ENCODE peak calls at places on chromosomes 7 and 10, in five cellular contexts. One of them, this sample, is unnamed.

GRCh38 chr10:55631071-55631654 is 729.9 kb downstream of the ZWINT start:
- DNase-seq in PC-3: peak; percentile 86
- DNase-seq in mammary epithelial cell: peak; percentile 27
- DNase-seq in uterus: peak; percentile 18
- DNase-seq in heart right ventricle: peak; percentile 32
- DNase-seq in this sample: peak; percentile 25

GRCh38 chr10:88256013-88256680 is 327.0 kb downstream of the RNLS start:
- DNase-seq in uterus: peak; percentile 72
- DNase-seq in heart right ventricle: peak; percentile 85
- DNase-seq in PC-3: no peak
- DNase-seq in mammary epithelial cell: no peak
- DNase-seq in this sample: no peak

GRCh38 chr10:48536226-48536500 is 68.7 kb downstream of the ARHGAP22 start:
- DNase-seq in uterus: no peak
- DNase-seq in mammary epithelial cell: no peak
- DNase-seq in heart right ventricle: no peak
- DNase-seq in PC-3: no peak
- DNase-seq in this sample: no peak

GRCh38 chr7:102044641-102044983 is 227.2 kb downstream of the CUX1 start:
- DNase-seq in mammary epithelial cell: no peak
- DNase-seq in uterus: no peak
- DNase-seq in PC-3: no peak
- DNase-seq in heart right ventricle: no peak
- DNase-seq in this sample: no peak

GRCh38 chr10:14074062-14074884 is 256.5 kb downstream of the FRMD4A start:
- DNase-seq in heart right ventricle: peak; percentile 85
- DNase-seq in PC-3: peak; percentile 95
- DNase-seq in uterus: peak; percentile 78
- DNase-seq in mammary epithelial cell: peak; percentile 97
- DNase-seq in this sample: peak; percentile 94

GRCh38 chr10:23157691-23158369 is 34.3 kb upstream of the PTF1A start:
- DNase-seq in PC-3: peak; percentile 39
- DNase-seq in mammary epithelial cell: peak; percentile 33
- DNase-seq in heart right ventricle: no peak
- DNase-seq in uterus: no peak
- DNase-seq in this sample: peak; percentile 38

GRCh38 chr10:24439935-24440334 is 231.0 kb downstream of the KIAA1217 start:
- DNase-seq in PC-3: no peak
- DNase-seq in uterus: no peak
- DNase-seq in mammary epithelial cell: no peak
- DNase-seq in heart right ventricle: no peak
- DNase-seq in this sample: no peak

GRCh38 chr7:17099083-17099973 is 199.1 kb upstream of the AHR start:
- DNase-seq in heart right ventricle: no peak
- DNase-seq in mammary epithelial cell: peak; percentile 96
- DNase-seq in uterus: no peak
- DNase-seq in PC-3: peak; percentile 96
- DNase-seq in this sample: peak; percentile 91

GRCh38 chr7:71746004-71746403 is 614.1 kb downstream of the GALNT17 start:
- DNase-seq in heart right ventricle: no peak
- DNase-seq in PC-3: no peak
- DNase-seq in uterus: no peak
- DNase-seq in mammary epithelial cell: no peak
- DNase-seq in this sample: no peak

GRCh38 chr10:96935148-96935547 is 103.0 kb downstream of the LCOR start:
- DNase-seq in mammary epithelial cell: no peak
- DNase-seq in heart right ventricle: no peak
- DNase-seq in PC-3: no peak
- DNase-seq in uterus: no peak
- DNase-seq in this sample: no peak

GRCh38 chr7:20304366-20304765 is 26.3 kb upstream of the ITGB8 start:
- DNase-seq in uterus: no peak
- DNase-seq in mammary epithelial cell: no peak
- DNase-seq in heart right ventricle: no peak
- DNase-seq in PC-3: peak; percentile 56
- DNase-seq in this sample: no peak

GRCh38 chr10:5644930-5645329 is 21.5 kb downstream of the ASB13 start:
- DNase-seq in PC-3: no peak
- DNase-seq in mammary epithelial cell: no peak
- DNase-seq in uterus: no peak
- DNase-seq in heart right ventricle: no peak
- DNase-seq in this sample: no peak

GRCh38 chr10:110495731-110496552 is 1.8 kb upstream of the DUSP5 start:
- DNase-seq in mammary epithelial cell: peak; percentile 84
- DNase-seq in PC-3: peak; percentile 72
- DNase-seq in uterus: peak; percentile 49
- DNase-seq in heart right ventricle: peak; percentile 45
- DNase-seq in this sample: peak; percentile 80

GRCh38 chr7:153090209-153090608 is 330.7 kb downstream of the ACTR3B start:
- DNase-seq in PC-3: no peak
- DNase-seq in uterus: no peak
- DNase-seq in mammary epithelial cell: no peak
- DNase-seq in heart right ventricle: no peak
- DNase-seq in this sample: no peak

GRCh38 chr7:112929411-112929810 is 139.2 kb upstream of the TMEM168 start:
- DNase-seq in uterus: no peak
- DNase-seq in mammary epithelial cell: no peak
- DNase-seq in PC-3: no peak
- DNase-seq in heart right ventricle: no peak
- DNase-seq in this sample: no peak

GRCh38 chr10:115514895-115515294 is 421.7 kb downstream of the ATRNL1 start:
- DNase-seq in mammary epithelial cell: no peak
- DNase-seq in heart right ventricle: no peak
- DNase-seq in uterus: no peak
- DNase-seq in PC-3: no peak
- DNase-seq in this sample: no peak

GRCh38 chr7:117186631-117187030 is 136.2 kb downstream of the WNT2 start:
- DNase-seq in heart right ventricle: no peak
- DNase-seq in uterus: no peak
- DNase-seq in mammary epithelial cell: no peak
- DNase-seq in PC-3: no peak
- DNase-seq in this sample: no peak

GRCh38 chr10:21473541-21473940 is 51.9 kb downstream of the SKIDA1 start:
- DNase-seq in uterus: no peak
- DNase-seq in PC-3: no peak
- DNase-seq in mammary epithelial cell: no peak
- DNase-seq in heart right ventricle: no peak
- DNase-seq in this sample: no peak

GRCh38 chr7:333399-333776 is 43.4 kb downstream of the FOXL3 start:
- DNase-seq in mammary epithelial cell: peak; percentile 21
- DNase-seq in heart right ventricle: peak; percentile 81
- DNase-seq in uterus: peak; percentile 32
- DNase-seq in PC-3: peak; percentile 65
- DNase-seq in this sample: peak; percentile 59

GRCh38 chr7:111711426-111712065 is 149.3 kb upstream of the IMMP2L start:
- DNase-seq in heart right ventricle: no peak
- DNase-seq in uterus: no peak
- DNase-seq in mammary epithelial cell: peak; percentile 41
- DNase-seq in PC-3: peak; percentile 38
- DNase-seq in this sample: no peak

GRCh38 chr10:70212277-70212676 is 21.0 kb downstream of the PPA1 start:
- DNase-seq in PC-3: no peak
- DNase-seq in uterus: no peak
- DNase-seq in heart right ventricle: no peak
- DNase-seq in mammary epithelial cell: no peak
- DNase-seq in this sample: no peak
- H3K27ac ChIP-seq in PC-3: no peak overlapping the region
- H3K27ac ChIP-seq in uterus: no peak overlapping the region
- H3K27ac ChIP-seq in heart right ventricle: no peak overlapping the region
- H3K27ac ChIP-seq in mammary epithelial cell: no peak overlapping the region
- H3K27ac ChIP-seq in this sample: no peak overlapping the region

DNA sequence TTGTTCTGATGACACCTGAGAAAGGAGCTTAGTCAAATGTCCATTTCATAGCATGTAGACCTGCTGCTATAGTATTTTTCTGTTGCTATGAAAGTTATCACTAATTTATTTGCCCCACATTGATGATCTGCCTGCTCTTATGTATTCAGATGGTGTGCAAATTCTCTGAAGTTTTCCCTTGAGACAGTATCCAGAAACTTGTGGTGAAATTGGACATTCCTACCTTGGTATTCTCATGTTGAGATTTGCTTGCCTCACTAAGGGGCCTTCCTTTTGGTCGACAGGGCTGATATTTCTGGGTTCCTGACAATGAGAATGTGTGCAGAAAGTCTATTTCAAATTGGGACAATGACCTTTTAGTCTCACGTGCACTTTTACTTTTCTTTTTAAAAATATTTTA is 253.2 kb upstream of the FZD8 start:
- DNase-seq in uterus: no peak
- DNase-seq in PC-3: no peak
- DNase-seq in heart right ventricle: no peak
- DNase-seq in mammary epithelial cell: peak; percentile 65
- DNase-seq in this sample: no peak
- H3K27ac ChIP-seq in uterus: no peak overlapping the region
- H3K27ac ChIP-seq in PC-3: no peak overlapping the region
- H3K27ac ChIP-seq in heart right ventricle: no peak overlapping the region
- H3K27ac ChIP-seq in mammary epithelial cell: peak overlapping the region; percentile 68
- H3K27ac ChIP-seq in this sample: no peak overlapping the region

GRCh38 chr10:1600861-1601260 is 136.5 kb downstream of the ADARB2 start:
- DNase-seq in heart right ventricle: no peak
- DNase-seq in uterus: no peak
- DNase-seq in mammary epithelial cell: peak; percentile 81
- DNase-seq in PC-3: no peak
- DNase-seq in this sample: peak; percentile 84
- H3K27ac ChIP-seq in heart right ventricle: no peak overlapping the region
- H3K27ac ChIP-seq in uterus: no peak overlapping the region
- H3K27ac ChIP-seq in mammary epithelial cell: no peak overlapping the region
- H3K27ac ChIP-seq in PC-3: no peak overlapping the region
- H3K27ac ChIP-seq in this sample: peak overlapping the region; percentile 89

GRCh38 chr10:34555653-34556052 is 259.4 kb downstream of the PARD3 start:
- DNase-seq in PC-3: no peak
- DNase-seq in uterus: no peak
- DNase-seq in mammary epithelial cell: peak; percentile 21
- DNase-seq in heart right ventricle: no peak
- DNase-seq in this sample: no peak
- H3K27ac ChIP-seq in PC-3: no peak overlapping the region
- H3K27ac ChIP-seq in uterus: no peak overlapping the region
- H3K27ac ChIP-seq in mammary epithelial cell: peak overlapping the region; percentile 70
- H3K27ac ChIP-seq in heart right ventricle: no peak overlapping the region
- H3K27ac ChIP-seq in this sample: no peak overlapping the region

GRCh38 chr7:127591591-127591990 is 1.9 kb upstream of the FSCN3 start:
- DNase-seq in heart right ventricle: no peak
- DNase-seq in uterus: no peak
- DNase-seq in mammary epithelial cell: no peak
- DNase-seq in PC-3: no peak
- DNase-seq in this sample: no peak

GRCh38 chr7:127591189-127591588 is 2.3 kb upstream of the FSCN3 start:
- DNase-seq in heart right ventricle: no peak
- DNase-seq in mammary epithelial cell: no peak
- DNase-seq in PC-3: no peak
- DNase-seq in uterus: no peak
- DNase-seq in this sample: no peak

GRCh38 chr7:127594490-127594889 is 954 bp downstream of the FSCN3 start:
- DNase-seq in mammary epithelial cell: no peak
- DNase-seq in heart right ventricle: no peak
- DNase-seq in uterus: no peak
- DNase-seq in PC-3: no peak
- DNase-seq in this sample: no peak

GRCh38 chr7:127589901-127590300 is 1.7 kb downstream of the ARF5 start:
- DNase-seq in mammary epithelial cell: no peak
- DNase-seq in uterus: no peak
- DNase-seq in PC-3: no peak
- DNase-seq in heart right ventricle: no peak
- DNase-seq in this sample: no peak

DNA sequence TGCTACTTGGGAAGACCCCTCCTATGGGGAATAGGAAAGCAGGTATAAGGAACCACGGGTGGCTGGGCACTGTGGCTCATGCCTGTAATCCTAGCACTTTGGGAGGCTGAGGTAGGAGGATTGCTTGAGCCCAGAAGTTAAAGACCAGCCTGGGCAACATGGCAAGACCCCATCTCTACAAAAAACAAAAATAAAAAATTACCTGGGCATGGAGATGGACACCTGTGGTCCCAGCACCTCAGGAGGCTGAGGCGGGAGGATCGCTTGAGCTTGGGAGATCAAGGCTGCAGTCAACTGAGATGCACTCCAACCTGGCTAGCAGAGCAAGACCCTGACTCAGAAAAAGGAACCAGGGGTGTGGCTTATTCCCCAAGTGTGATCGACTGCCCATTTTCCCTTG is 986 bp upstream of the FSCN3 start:
- DNase-seq in mammary epithelial cell: no peak
- DNase-seq in PC-3: no peak
- DNase-seq in uterus: no peak
- DNase-seq in heart right ventricle: no peak
- DNase-seq in this sample: no peak
- H3K27ac ChIP-seq in mammary epithelial cell: no peak overlapping the region
- H3K27ac ChIP-seq in PC-3: no peak overlapping the region
- H3K27ac ChIP-seq in uterus: peak overlapping the region; percentile 22
- H3K27ac ChIP-seq in heart right ventricle: no peak overlapping the region
- H3K27ac ChIP-seq in this sample: no peak overlapping the region

DNA sequence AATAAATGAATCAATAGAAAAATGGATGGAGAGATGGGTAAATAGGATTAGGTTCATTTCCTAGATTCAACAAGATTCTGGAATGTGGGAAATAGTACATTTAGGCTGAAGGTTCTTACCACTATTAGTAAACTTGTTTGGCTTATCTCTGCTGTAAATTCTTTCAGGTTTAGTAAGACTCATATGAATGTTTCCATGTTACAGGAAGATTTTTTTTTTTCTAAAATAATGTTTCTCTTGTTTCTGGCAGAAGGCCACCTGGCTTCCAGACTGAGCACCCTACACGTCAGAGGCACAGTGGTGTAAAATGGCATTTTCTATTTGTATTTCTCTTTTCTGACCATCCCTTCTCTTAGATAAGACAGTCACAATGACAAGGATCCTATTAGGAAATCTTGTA is 22.7 kb upstream of the AASS start:
- DNase-seq in mammary epithelial cell: peak; percentile 48
- DNase-seq in heart right ventricle: no peak
- DNase-seq in PC-3: peak; percentile 64
- DNase-seq in uterus: no peak
- DNase-seq in this sample: peak; percentile 21
- H3K27ac ChIP-seq in mammary epithelial cell: no peak overlapping the region
- H3K27ac ChIP-seq in heart right ventricle: no peak overlapping the region
- H3K27ac ChIP-seq in PC-3: no peak overlapping the region
- H3K27ac ChIP-seq in uterus: no peak overlapping the region
- H3K27ac ChIP-seq in this sample: no peak overlapping the region

GRCh38 chr7:23335141-23335540 is 36.0 kb downstream of the MALSU1 start:
- DNase-seq in PC-3: peak; percentile 13
- DNase-seq in heart right ventricle: no peak
- DNase-seq in mammary epithelial cell: no peak
- DNase-seq in uterus: no peak
- DNase-seq in this sample: no peak

GRCh38 chr7:23338439-23338838 is 39.3 kb downstream of the MALSU1 start:
- DNase-seq in uterus: no peak
- DNase-seq in mammary epithelial cell: no peak
- DNase-seq in PC-3: no peak
- DNase-seq in heart right ventricle: no peak
- DNase-seq in this sample: no peak

GRCh38 chr7:23336799-23337283 is 37.7 kb downstream of the MALSU1 start:
- DNase-seq in heart right ventricle: no peak
- DNase-seq in mammary epithelial cell: no peak
- DNase-seq in PC-3: no peak
- DNase-seq in uterus: no peak
- DNase-seq in this sample: no peak

GRCh38 chr7:23335621-23336020 is 36.5 kb downstream of the MALSU1 start:
- DNase-seq in mammary epithelial cell: no peak
- DNase-seq in uterus: no peak
- DNase-seq in PC-3: no peak
- DNase-seq in heart right ventricle: no peak
- DNase-seq in this sample: no peak

GRCh38 chr7:23337374-23337773 is 38.2 kb downstream of the MALSU1 start:
- DNase-seq in uterus: no peak
- DNase-seq in PC-3: no peak
- DNase-seq in mammary epithelial cell: no peak
- DNase-seq in heart right ventricle: no peak
- DNase-seq in this sample: no peak
- H3K27ac ChIP-seq in uterus: no peak overlapping the region
- H3K27ac ChIP-seq in PC-3: no peak overlapping the region
- H3K27ac ChIP-seq in mammary epithelial cell: no peak overlapping the region
- H3K27ac ChIP-seq in heart right ventricle: no peak overlapping the region
- H3K27ac ChIP-seq in this sample: no peak overlapping the region